ENCODE peak calls at places on chromosome X, in six cellular contexts. A is left cardiac atrium; K is epithelial cell of prostate; U is caudate nucleus; Y is Caki2; L is activated CD8-positive, alpha-beta T cell treated with anti-CD3 and anti-CD28 coated beads for 36 hours. J is an unnamed sample.

GRCh38 chrX:7100022-7100421 is 47.5 kb upstream of the STS start:
- DNase-seq in A (no peak), K (no peak), U (no peak), Y (no peak), L (no peak), J (no peak)

GRCh38 chrX:153875391-153876111 is 10.4 kb downstream of the L1CAM start:
- DNase-seq in A (peak; percentile 47), K (no peak), U (no peak), Y (peak; percentile 38), L (peak; percentile 64), J (peak; percentile 86)

GRCh38 chrX:70336767-70337166 is 46.9 kb downstream of the KIF4A start:
- DNase-seq in A (no peak), K (no peak), U (no peak), Y (no peak), L (peak; percentile 4), J (no peak)

GRCh38 chrX:120692319-120692718 is 62.5 kb upstream of the C1GALT1C1 start:
- DNase-seq in A (no peak), K (no peak), U (no peak), Y (no peak), L (no peak), J (no peak)

GRCh38 chrX:18291006-18291545 is 63.4 kb downstream of the SCML2 start:
- DNase-seq in A (no peak), K (no peak), U (no peak), Y (no peak), L (no peak), J (no peak)

GRCh38 chrX:152819732-152820131 is 10.8 kb downstream of the CETN2 start:
- DNase-seq in A (no peak), K (peak; percentile 18), U (no peak), Y (no peak), L (no peak), J (no peak)

GRCh38 chrX:95764972-95765451 is 919.6 kb upstream of the DIAPH2 start:
- DNase-seq in A (no peak), K (no peak), U (no peak), Y (peak; percentile 60), L (no peak), J (peak; percentile 27)

GRCh38 chrX:115712484-115712883 is 151.5 kb downstream of the PLS3 start:
- DNase-seq in A (no peak), K (no peak), U (no peak), Y (no peak), L (no peak), J (no peak)

GRCh38 chrX:80576267-80576666 is 156.0 kb downstream of the TENT5D start:
- DNase-seq in A (no peak), K (no peak), U (no peak), Y (no peak), L (no peak), J (no peak)

GRCh38 chrX:63513825-63514574 is 162.9 kb upstream of the SPIN4 start:
- DNase-seq in A (peak; percentile 27), K (no peak), U (no peak), Y (no peak), L (no peak), J (no peak)

GRCh38 chrX:43655151-43655676 is 885 bp upstream of the MAOA start:
- DNase-seq in A (peak; percentile 40), K (no peak), U (peak; percentile 8), Y (no peak), L (peak; percentile 36), J (peak; percentile 12)

GRCh38 chrX:72243472-72243871 is 4.6 kb upstream of the ERCC6L start:
- DNase-seq in A (no peak), K (no peak), U (no peak), Y (no peak), L (no peak), J (no peak)

GRCh38 chrX:79270401-79270800 is 96.7 kb downstream of the ITM2A start:
- DNase-seq in A (peak; percentile 27), K (no peak), U (no peak), Y (no peak), L (peak; percentile 90), J (no peak)

GRCh38 chrX:74178536-74178935 is 125.4 kb upstream of the ZCCHC13 start:
- DNase-seq in A (no peak), K (no peak), U (no peak), Y (peak; percentile 3), L (no peak), J (peak; percentile 61)

GRCh38 chrX:29926659-29927058 is 288.7 kb upstream of the MAGEB2 start:
- DNase-seq in A (no peak), K (no peak), U (no peak), Y (no peak), L (no peak), J (no peak)

GRCh38 chrX:152588206-152588605 is 49.5 kb upstream of the GABRQ start:
- DNase-seq in A (no peak), K (no peak), U (no peak), Y (no peak), L (no peak), J (no peak)

GRCh38 chrX:40866878-40867277 is 131.5 kb upstream of the MED14 start:
- DNase-seq in A (no peak), K (no peak), U (no peak), Y (no peak), L (no peak), J (no peak)

GRCh38 chrX:26788402-26788998 is 572.5 kb downstream of the MAGEB5 start:
- DNase-seq in A (no peak), K (peak; percentile 0), U (no peak), Y (peak; percentile 40), L (no peak), J (no peak)

GRCh38 chrX:129600981-129601424 is 53.8 kb downstream of the APLN start:
- DNase-seq in A (no peak), K (no peak), U (peak; percentile 8), Y (peak; percentile 6), L (peak; percentile 30), J (peak; percentile 61)

GRCh38 chrX:121641560-121641959 is 594.1 kb downstream of the GLUD2 start:
- DNase-seq in A (no peak), K (peak; percentile 14), U (no peak), Y (peak; percentile 33), L (no peak), J (no peak)

GRCh38 chrX:20838477-20838876 is 535.7 kb upstream of the CNKSR2 start:
- DNase-seq in A (no peak), K (no peak), U (no peak), Y (no peak), L (no peak), J (no peak)

GRCh38 chrX:1242901-1243402 is 25.7 kb upstream of the CSF2RA start:
- DNase-seq in A (no peak), K (peak; percentile 51), U (no peak), Y (peak; percentile 69), L (peak; percentile 52), J (no peak)

GRCh38 chrX:20414781-20415445 is 148.2 kb upstream of the RPS6KA3 start:
- DNase-seq in A (no peak), K (no peak), U (no peak), Y (no peak), L (peak; percentile 47), J (no peak)

GRCh38 chrX:17692709-17693346 is 44.5 kb upstream of the SCML1 start:
- DNase-seq in A (no peak), K (no peak), U (no peak), Y (peak; percentile 35), L (no peak), J (peak; percentile 60)

GRCh38 chrX:150357790-150358189 is 5.3 kb upstream of the MAMLD1 start:
- DNase-seq in A (no peak), K (no peak), U (no peak), Y (no peak), L (no peak), J (no peak)

GRCh38 chrX:110284159-110284558 is 33.7 kb downstream of the AMMECR1 start:
- DNase-seq in A (no peak), K (no peak), U (no peak), Y (peak; percentile 60), L (no peak), J (no peak)

GRCh38 chrX:129522184-129523059 is 868 bp downstream of the SMARCA1 start:
- DNase-seq in A (peak; percentile 51), K (no peak), U (peak; percentile 24), Y (peak; percentile 42), L (peak; percentile 2), J (peak; percentile 70)

GRCh38 chrX:519741-520140 is 110.8 kb upstream of the SHOX start:
- DNase-seq in A (no peak), K (no peak), U (no peak), Y (no peak), L (no peak), J (no peak)

GRCh38 chrX:72018277-72019112 is 107.8 kb downstream of the NHSL2 start:
- DNase-seq in A (peak; percentile 90), K (peak; percentile 49), U (peak; percentile 39), Y (peak; percentile 66), L (peak; percentile 85), J (peak; percentile 98)

GRCh38 chrX:140141444-140142029 is 176.2 kb upstream of the CXorf66 start:
- DNase-seq in A (no peak), K (no peak), U (no peak), Y (peak; percentile 18), L (peak; percentile 34), J (peak; percentile 64)

GRCh38 chrX:39853417-39853816 is 244.3 kb downstream of the BCOR start:
- DNase-seq in A (no peak), K (no peak), U (no peak), Y (no peak), L (no peak), J (no peak)

GRCh38 chrX:115330498-115331138 is 41.1 kb downstream of the LUZP4 start:
- DNase-seq in A (peak; percentile 27), K (no peak), U (no peak), Y (peak; percentile 42), L (peak; percentile 7), J (peak; percentile 80)